ENCODE peak calls at places on chromosomes 6 and 20, in ten cellular contexts. P, J, G, S, C, Z, X, E, A and I are unnamed samples.

GRCh38 chr6:119333707-119334295 is 15.8 kb downstream of the MAN1A1 start:
- DNase-seq in P (no peak), J (no peak), G (no peak), S (no peak), C (no peak), Z (no peak), X (no peak), E (no peak), A (no peak), I (no peak)

GRCh38 chr6:152472325-152472724 is 164.8 kb downstream of the SYNE1 start:
- DNase-seq in P (no peak), J (no peak), G (no peak), S (no peak), C (no peak), Z (no peak), X (no peak), E (no peak), A (no peak), I (no peak)

GRCh38 chr6:99458319-99458718 is 33.2 kb upstream of the PNISR start:
- DNase-seq in P (no peak), J (no peak), G (no peak), S (no peak), C (no peak), Z (peak), X (no peak), E (no peak), A (no peak), I (no peak)

GRCh38 chr20:2746636-2747265 is 53.7 kb downstream of the CPXM1 start:
- DNase-seq in P (no peak), J (no peak), G (no peak), S (no peak), C (no peak), Z (no peak), X (peak), E (no peak), A (no peak), I (no peak)

GRCh38 chr6:22526753-22527152 is 42.6 kb upstream of the HDGFL1 start:
- DNase-seq in P (no peak), J (no peak), G (no peak), S (no peak), C (no peak), Z (no peak), X (no peak), E (no peak), A (no peak), I (no peak)

GRCh38 chr6:36061236-36061635 is 33.6 kb downstream of the MAPK14 start:
- DNase-seq in P (no peak), J (no peak), G (no peak), S (no peak), C (no peak), Z (no peak), X (no peak), E (no peak), A (no peak), I (no peak)

GRCh38 chr20:47620808-47621805 is 119.4 kb downstream of the NCOA3 start:
- DNase-seq in P (no peak), J (peak), G (no peak), S (peak), C (no peak), Z (peak), X (no peak), E (no peak), A (no peak), I (peak)

GRCh38 chr6:165081944-165082532 is 227.4 kb downstream of the C6orf118 start:
- DNase-seq in P (no peak), J (no peak), G (no peak), S (no peak), C (no peak), Z (no peak), X (no peak), E (no peak), A (no peak), I (no peak)

GRCh38 chr6:161443868-161444267 is 170.0 kb upstream of the AGPAT4 start:
- DNase-seq in P (no peak), J (peak), G (no peak), S (peak), C (no peak), Z (no peak), X (peak), E (no peak), A (peak), I (no peak)

GRCh38 chr6:112330071-112330876 is 16.9 kb upstream of the RFPL4B start:
- DNase-seq in P (no peak), J (no peak), G (no peak), S (no peak), C (no peak), Z (no peak), X (no peak), E (no peak), A (no peak), I (no peak)

GRCh38 chr20:25025091-25025861 is 32.7 kb downstream of the ACSS1 start:
- DNase-seq in P (no peak), J (no peak), G (no peak), S (no peak), C (peak), Z (no peak), X (peak), E (peak), A (peak), I (no peak)

GRCh38 chr20:44447827-44448419 is 27.8 kb upstream of the TTPAL start:
- DNase-seq in P (no peak), J (no peak), G (no peak), S (no peak), C (no peak), Z (no peak), X (no peak), E (no peak), A (no peak), I (no peak)

GRCh38 chr6:106453756-106454367 is 93.3 kb downstream of the CRYBG1 start:
- DNase-seq in P (no peak), J (no peak), G (no peak), S (no peak), C (no peak), Z (no peak), X (no peak), E (no peak), A (no peak), I (no peak)

GRCh38 chr6:35391240-35391968 is 49.0 kb downstream of the PPARD start:
- DNase-seq in P (no peak), J (peak), G (no peak), S (no peak), C (no peak), Z (no peak), X (no peak), E (no peak), A (no peak), I (no peak)

GRCh38 chr6:107563694-107564093 is 73.8 kb downstream of the SOBP start:
- DNase-seq in P (no peak), J (no peak), G (peak), S (no peak), C (no peak), Z (no peak), X (no peak), E (no peak), A (no peak), I (no peak)

GRCh38 chr6:130473886-130474285 is 108.1 kb downstream of the TMEM200A start:
- DNase-seq in P (no peak), J (no peak), G (no peak), S (no peak), C (no peak), Z (no peak), X (no peak), E (no peak), A (no peak), I (no peak)

GRCh38 chr6:119676230-119676629 is 326.7 kb upstream of the MAN1A1 start:
- DNase-seq in P (no peak), J (no peak), G (no peak), S (no peak), C (no peak), Z (no peak), X (no peak), E (no peak), A (no peak), I (no peak)

GRCh38 chr6:44715188-44715587 is 327.7 kb downstream of the CDC5L start:
- DNase-seq in P (no peak), J (no peak), G (no peak), S (no peak), C (no peak), Z (no peak), X (no peak), E (no peak), A (no peak), I (no peak)

GRCh38 chr6:38688579-38689087 is 14.3 kb downstream of the GLO1 start:
- DNase-seq in P (no peak), J (no peak), G (no peak), S (no peak), C (peak), Z (no peak), X (no peak), E (no peak), A (peak), I (no peak)

GRCh38 chr6:28980797-28981390 is 24.2 kb downstream of the ZNF311 start:
- DNase-seq in P (peak), J (peak), G (peak), S (peak), C (peak), Z (peak), X (no peak), E (peak), A (peak), I (peak)

GRCh38 chr6:42099340-42100028 is 42.9 kb downstream of the C6orf132 start:
- DNase-seq in P (no peak), J (no peak), G (no peak), S (no peak), C (peak), Z (no peak), X (peak), E (peak), A (no peak), I (no peak)

GRCh38 chr6:4344317-4344899 is 209.0 kb upstream of the ECI2 start:
- DNase-seq in P (no peak), J (no peak), G (no peak), S (no peak), C (no peak), Z (no peak), X (no peak), E (no peak), A (no peak), I (no peak)

GRCh38 chr6:31354788-31355539 is 2.0 kb downstream of the HLA-B start:
- DNase-seq in P (no peak), J (no peak), G (no peak), S (no peak), C (peak), Z (peak), X (no peak), E (no peak), A (no peak), I (no peak)

DNA sequence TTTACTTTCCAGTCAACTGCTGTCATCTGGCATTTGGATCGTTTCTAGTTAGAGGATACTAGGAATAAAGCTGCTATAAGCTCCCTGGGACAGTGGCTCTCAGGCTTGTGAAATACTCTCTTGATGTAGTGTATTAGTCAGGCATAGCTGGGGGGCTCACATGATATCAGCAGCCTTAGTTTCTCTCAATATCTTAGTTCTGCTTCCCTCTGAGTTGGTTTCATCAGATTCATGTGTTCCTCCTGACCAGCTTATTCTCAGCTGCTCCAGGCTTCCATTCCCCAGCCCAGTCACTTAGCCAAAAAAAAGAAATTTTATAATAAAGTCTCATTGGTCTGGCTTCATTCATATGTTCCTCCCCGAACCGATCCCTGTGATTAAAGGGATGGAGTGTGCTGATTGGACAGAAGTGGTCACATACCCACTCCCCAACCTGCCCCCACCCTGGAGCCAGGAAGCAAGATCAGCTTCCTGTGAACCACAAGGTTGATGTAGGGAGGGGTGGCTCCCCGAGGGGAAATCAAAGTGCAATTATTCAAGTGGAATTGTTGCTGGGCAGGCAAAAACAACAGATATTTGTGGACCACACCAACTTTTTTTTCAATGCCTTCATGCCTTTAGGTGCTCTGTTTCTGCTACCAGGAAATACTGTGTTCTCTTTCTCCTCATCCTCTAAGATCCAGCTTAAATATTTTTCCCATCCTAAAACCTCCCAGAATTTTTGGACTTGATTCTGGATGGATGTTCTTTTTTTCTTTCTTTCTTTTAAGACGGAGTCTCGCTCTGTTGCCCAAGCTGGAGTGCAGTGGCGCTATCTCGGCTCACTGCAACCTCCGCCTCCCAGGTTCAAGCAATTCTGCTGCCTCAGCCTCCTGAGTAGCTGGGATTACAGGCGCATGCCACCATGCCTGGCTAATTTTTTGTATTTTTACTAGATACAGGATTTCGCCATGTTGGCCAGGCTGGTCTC is 11.2 kb upstream of the B4GALT5 start:
- DNase-seq in P (no peak), J (peak), G (peak), S (peak), C (no peak), Z (no peak), X (no peak), E (peak), A (peak), I (no peak)
- H3K4me3 ChIP-seq in P (no peak), J (no peak), G (no peak), S (no peak), C (no peak), Z (no peak), X (no peak), E (no peak), A (no peak), I (no peak)

DNA sequence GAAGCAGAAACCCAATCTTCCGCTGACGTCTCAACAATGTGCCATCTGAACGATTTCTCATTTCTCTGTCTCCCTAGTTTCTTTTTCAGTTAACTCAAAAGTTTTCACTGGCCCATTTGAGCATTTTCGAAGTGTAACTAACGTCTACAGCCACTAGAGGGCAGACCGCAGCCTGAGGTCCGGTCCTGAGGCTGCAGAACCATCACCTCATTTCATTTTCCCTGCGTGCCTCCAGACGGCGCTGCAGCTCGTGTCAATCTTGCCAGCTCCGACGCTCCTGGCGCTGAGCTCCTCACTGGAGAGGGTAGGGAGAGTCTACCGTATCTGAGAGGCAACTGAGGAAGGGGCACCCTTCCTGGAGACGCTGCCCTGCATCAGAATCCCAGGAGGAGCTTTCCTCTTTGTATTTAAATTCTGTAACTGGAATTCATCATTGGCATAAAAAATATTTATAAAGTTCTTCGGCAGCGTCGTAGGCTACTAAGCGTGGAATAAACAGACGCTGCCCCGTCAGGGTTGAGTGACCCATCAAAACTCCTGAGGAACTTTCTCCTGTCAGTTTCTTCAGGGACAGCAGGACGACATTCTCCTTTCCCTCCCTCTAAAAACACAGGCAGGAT is 28.5 kb upstream of the DTNBP1 start:
- DNase-seq in P (peak), J (peak), G (peak), S (peak), C (peak), Z (peak), X (peak), E (peak), A (peak), I (peak)
- TF ChIP-seq CTCF in P (peak), J (peak), G (peak), S (peak), C (peak), Z (peak), X (no peak), E (peak), A (peak), I (peak)

GRCh38 chr20:38238834-38239233 is 21.7 kb downstream of the KIAA1755 start:
- DNase-seq in P (no peak), J (no peak), G (no peak), S (no peak), C (no peak), Z (no peak), X (no peak), E (no peak), A (no peak), I (no peak)
- H3K4me3 ChIP-seq in P (no peak), J (no peak), G (no peak), S (no peak), C (no peak), Z (no peak), X (no peak), E (no peak), A (no peak), I (no peak)

GRCh38 chr20:33444797-33445560 is 1.4 kb upstream of the SNTA1 start:
- DNase-seq in P (no peak), J (no peak), G (peak), S (no peak), C (peak), Z (peak), X (no peak), E (no peak), A (peak), I (no peak)
- TF ChIP-seq CTCF in P (peak), J (no peak), G (peak), S (peak), C (no peak), Z (no peak), X (no peak), E (no peak), A (no peak), I (peak)

GRCh38 chr20:34016736-34017135 is 23.0 kb downstream of the RALY start:
- DNase-seq in P (no peak), J (no peak), G (no peak), S (no peak), C (no peak), Z (no peak), X (no peak), E (no peak), A (no peak), I (no peak)

GRCh38 chr20:34013532-34013931 is 19.8 kb downstream of the RALY start:
- DNase-seq in P (no peak), J (no peak), G (no peak), S (no peak), C (no peak), Z (no peak), X (no peak), E (no peak), A (no peak), I (no peak)

GRCh38 chr20:34012735-34013134 is 19.0 kb downstream of the RALY start:
- DNase-seq in P (no peak), J (no peak), G (no peak), S (no peak), C (no peak), Z (no peak), X (no peak), E (no peak), A (no peak), I (no peak)

GRCh38 chr20:34015401-34016335 is 22.0 kb downstream of the RALY start:
- DNase-seq in P (no peak), J (no peak), G (no peak), S (no peak), C (no peak), Z (no peak), X (no peak), E (no peak), A (no peak), I (no peak)

GRCh38 chr20:34014878-34015277 is 21.2 kb downstream of the RALY start:
- DNase-seq in P (no peak), J (no peak), G (no peak), S (no peak), C (no peak), Z (no peak), X (no peak), E (no peak), A (no peak), I (no peak)
- H3K4me3 ChIP-seq in P (no peak), J (no peak), G (no peak), S (no peak), C (no peak), Z (no peak), X (no peak), E (no peak), A (no peak), I (no peak)

GRCh38 chr20:11344939-11345338 is 572.8 kb upstream of the BTBD3 start:
- DNase-seq in P (no peak), J (no peak), G (no peak), S (no peak), C (no peak), Z (no peak), X (no peak), E (no peak), A (no peak), I (no peak)

GRCh38 chr20:11354841-11355240 is 562.9 kb upstream of the BTBD3 start:
- DNase-seq in P (no peak), J (no peak), G (no peak), S (no peak), C (no peak), Z (no peak), X (no peak), E (no peak), A (no peak), I (no peak)

GRCh38 chr20:11352041-11352440 is 565.7 kb upstream of the BTBD3 start:
- DNase-seq in P (no peak), J (no peak), G (no peak), S (no peak), C (no peak), Z (no peak), X (no peak), E (no peak), A (no peak), I (no peak)

GRCh38 chr20:11355338-11355737 is 562.4 kb upstream of the BTBD3 start:
- DNase-seq in P (no peak), J (no peak), G (no peak), S (no peak), C (no peak), Z (no peak), X (no peak), E (no peak), A (no peak), I (no peak)

DNA sequence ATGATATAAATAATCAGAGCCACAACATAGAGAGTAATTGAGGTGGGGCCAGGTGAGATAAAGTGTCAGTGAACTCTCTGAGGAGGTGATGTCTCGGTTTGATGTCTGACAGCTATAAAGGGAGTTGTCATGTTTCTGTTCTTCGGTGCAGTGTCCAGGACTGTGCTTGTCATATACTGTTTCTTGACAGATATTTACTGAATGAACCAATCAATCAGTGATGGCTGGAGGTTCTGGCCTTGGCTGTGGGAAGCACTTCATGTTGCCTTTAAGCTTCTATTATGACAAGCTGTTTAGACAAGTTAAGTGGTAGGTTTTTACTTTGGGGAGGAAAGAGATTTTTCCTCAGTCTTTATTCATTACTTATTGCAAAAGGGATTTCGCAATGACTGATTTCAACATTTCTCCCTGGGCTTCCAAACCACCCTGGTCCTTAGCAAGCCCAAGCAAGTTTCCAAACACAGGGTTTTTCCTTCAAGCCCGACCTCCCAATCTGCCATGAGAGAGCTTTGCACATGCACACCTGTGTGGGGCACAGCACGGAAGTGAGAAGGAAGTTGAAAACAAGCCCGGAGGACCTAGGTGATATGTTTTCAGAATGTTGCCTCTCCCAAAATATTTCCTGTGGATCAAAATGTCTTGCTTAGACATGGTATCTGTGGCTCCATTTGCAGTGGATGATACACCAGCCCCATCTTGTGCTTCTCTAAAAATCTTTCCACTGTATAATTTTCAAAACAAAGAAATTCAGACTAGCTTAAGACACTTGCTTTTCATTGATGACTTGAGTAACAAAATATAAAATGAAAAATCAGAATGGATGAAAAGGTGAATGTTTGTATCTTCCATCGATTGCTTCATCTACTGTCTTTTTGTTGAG is 567.3 kb upstream of the BTBD3 start:
- DNase-seq in P (no peak), J (peak), G (no peak), S (no peak), C (no peak), Z (no peak), X (no peak), E (no peak), A (no peak), I (no peak)
- TF ChIP-seq CTCF in P (no peak), J (no peak), G (no peak), S (no peak), C (no peak), Z (no peak), X (no peak), E (no peak), A (no peak), I (no peak)